ENCODE peak calls at places on chromosomes 5 and 9, in eight cellular contexts. One of them, this sample, is unnamed.

GRCh38 chr5:167294861-167295685 is 996.4 kb upstream of the WWC1 start:
- DNase-seq in endothelial cell: no peak
- DNase-seq in mesothelial cell of epicardium: no peak
- DNase-seq in coronary artery: no peak
- DNase-seq in frontal cortex: peak
- DNase-seq in heart left ventricle: no peak
- DNase-seq in fibroblast of pulmonary artery: peak
- DNase-seq in T-helper 17 cell: no peak
- DNase-seq in this sample: peak

GRCh38 chr5:69035665-69036064 is 58.1 kb upstream of the SLC30A5 start:
- DNase-seq in frontal cortex: no peak
- DNase-seq in T-helper 17 cell: no peak
- DNase-seq in mesothelial cell of epicardium: no peak
- DNase-seq in fibroblast of pulmonary artery: no peak
- DNase-seq in coronary artery: no peak
- DNase-seq in heart left ventricle: no peak
- DNase-seq in endothelial cell: no peak
- DNase-seq in this sample: no peak

GRCh38 chr9:96494215-96494800 is 44.3 kb downstream of the HABP4 start:
- DNase-seq in frontal cortex: no peak
- DNase-seq in coronary artery: no peak
- DNase-seq in endothelial cell: no peak
- DNase-seq in mesothelial cell of epicardium: no peak
- DNase-seq in T-helper 17 cell: no peak
- DNase-seq in fibroblast of pulmonary artery: no peak
- DNase-seq in heart left ventricle: no peak
- DNase-seq in this sample: peak

GRCh38 chr5:126600631-126601511 is at the start of gene PHAX:
- DNase-seq in endothelial cell: peak
- DNase-seq in T-helper 17 cell: peak
- DNase-seq in mesothelial cell of epicardium: peak
- DNase-seq in heart left ventricle: peak
- DNase-seq in coronary artery: peak
- DNase-seq in fibroblast of pulmonary artery: peak
- DNase-seq in frontal cortex: peak
- DNase-seq in this sample: peak

GRCh38 chr5:89313044-89313443 is 430.1 kb upstream of the MEF2C start:
- DNase-seq in endothelial cell: no peak
- DNase-seq in coronary artery: no peak
- DNase-seq in mesothelial cell of epicardium: no peak
- DNase-seq in fibroblast of pulmonary artery: peak
- DNase-seq in frontal cortex: no peak
- DNase-seq in heart left ventricle: no peak
- DNase-seq in T-helper 17 cell: no peak
- DNase-seq in this sample: peak

GRCh38 chr9:82605657-82606031 is 457.3 kb downstream of the RASEF start:
- DNase-seq in heart left ventricle: no peak
- DNase-seq in endothelial cell: no peak
- DNase-seq in mesothelial cell of epicardium: no peak
- DNase-seq in coronary artery: no peak
- DNase-seq in frontal cortex: no peak
- DNase-seq in fibroblast of pulmonary artery: no peak
- DNase-seq in T-helper 17 cell: no peak
- DNase-seq in this sample: no peak

GRCh38 chr9:97293207-97293721 is 14.2 kb upstream of the CCDC180 start:
- DNase-seq in fibroblast of pulmonary artery: peak
- DNase-seq in coronary artery: no peak
- DNase-seq in mesothelial cell of epicardium: no peak
- DNase-seq in heart left ventricle: peak
- DNase-seq in T-helper 17 cell: no peak
- DNase-seq in endothelial cell: peak
- DNase-seq in frontal cortex: no peak
- DNase-seq in this sample: peak

GRCh38 chr5:59893436-59894227 is at the start of gene PDE4D:
- DNase-seq in fibroblast of pulmonary artery: peak
- DNase-seq in T-helper 17 cell: no peak
- DNase-seq in endothelial cell: peak
- DNase-seq in frontal cortex: peak
- DNase-seq in coronary artery: peak
- DNase-seq in mesothelial cell of epicardium: peak
- DNase-seq in heart left ventricle: peak
- DNase-seq in this sample: peak

GRCh38 chr5:132773601-132774355 is 3.3 kb downstream of the SEPTIN8 start:
- DNase-seq in heart left ventricle: no peak
- DNase-seq in frontal cortex: no peak
- DNase-seq in coronary artery: no peak
- DNase-seq in mesothelial cell of epicardium: no peak
- DNase-seq in endothelial cell: no peak
- DNase-seq in fibroblast of pulmonary artery: no peak
- DNase-seq in T-helper 17 cell: no peak
- DNase-seq in this sample: no peak

GRCh38 chr9:92970467-92970923 is 23.2 kb downstream of the FGD3 start:
- DNase-seq in endothelial cell: no peak
- DNase-seq in fibroblast of pulmonary artery: peak
- DNase-seq in mesothelial cell of epicardium: no peak
- DNase-seq in coronary artery: no peak
- DNase-seq in heart left ventricle: no peak
- DNase-seq in T-helper 17 cell: no peak
- DNase-seq in frontal cortex: no peak
- DNase-seq in this sample: peak

GRCh38 chr5:95993261-95993660 is 31.6 kb upstream of the ELL2 start:
- DNase-seq in T-helper 17 cell: no peak
- DNase-seq in fibroblast of pulmonary artery: no peak
- DNase-seq in coronary artery: no peak
- DNase-seq in endothelial cell: no peak
- DNase-seq in frontal cortex: no peak
- DNase-seq in mesothelial cell of epicardium: no peak
- DNase-seq in heart left ventricle: no peak
- DNase-seq in this sample: no peak

GRCh38 chr9:120532475-120532874 is 47.5 kb downstream of the CDK5RAP2 start:
- DNase-seq in mesothelial cell of epicardium: no peak
- DNase-seq in frontal cortex: no peak
- DNase-seq in endothelial cell: no peak
- DNase-seq in heart left ventricle: peak
- DNase-seq in fibroblast of pulmonary artery: peak
- DNase-seq in coronary artery: no peak
- DNase-seq in T-helper 17 cell: no peak
- DNase-seq in this sample: peak

GRCh38 chr5:176866913-176867312 is 32.2 kb downstream of the HK3 start:
- DNase-seq in endothelial cell: no peak
- DNase-seq in heart left ventricle: no peak
- DNase-seq in T-helper 17 cell: no peak
- DNase-seq in coronary artery: no peak
- DNase-seq in frontal cortex: no peak
- DNase-seq in mesothelial cell of epicardium: no peak
- DNase-seq in fibroblast of pulmonary artery: no peak
- DNase-seq in this sample: peak